ENCODE peak calls at places on chromosome 11, in nine cellular contexts. One of them, this sample, is unnamed.

GRCh38 chr11:13328276-13328675 is 50.7 kb downstream of the BMAL1 start:
- DNase-seq in AG04450: no peak
- DNase-seq in endodermal cell: no peak
- DNase-seq in adrenal gland: no peak
- DNase-seq in cardiac fibroblast: no peak
- DNase-seq in heart left ventricle: no peak
- DNase-seq in left ventricle myocardium inferior: no peak
- DNase-seq in fibroblast of mammary gland: no peak
- DNase-seq in kidney: no peak
- DNase-seq in this sample: no peak

GRCh38 chr11:103736323-103736722 is 300.1 kb upstream of the DDI1 start:
- DNase-seq in AG04450: no peak
- DNase-seq in endodermal cell: no peak
- DNase-seq in adrenal gland: no peak
- DNase-seq in cardiac fibroblast: no peak
- DNase-seq in heart left ventricle: no peak
- DNase-seq in left ventricle myocardium inferior: no peak
- DNase-seq in fibroblast of mammary gland: no peak
- DNase-seq in kidney: no peak
- DNase-seq in this sample: no peak

GRCh38 chr11:101759771-101760450 is 154.9 kb upstream of the CEP126 start:
- DNase-seq in AG04450: no peak
- DNase-seq in endodermal cell: no peak
- DNase-seq in adrenal gland: no peak
- DNase-seq in cardiac fibroblast: no peak
- DNase-seq in heart left ventricle: no peak
- DNase-seq in left ventricle myocardium inferior: no peak
- DNase-seq in fibroblast of mammary gland: peak
- DNase-seq in kidney: no peak
- DNase-seq in this sample: no peak

GRCh38 chr11:84136926-84137325 is 850.8 kb upstream of the CCDC90B start:
- DNase-seq in AG04450: no peak
- DNase-seq in endodermal cell: no peak
- DNase-seq in adrenal gland: no peak
- DNase-seq in cardiac fibroblast: no peak
- DNase-seq in heart left ventricle: no peak
- DNase-seq in left ventricle myocardium inferior: no peak
- DNase-seq in fibroblast of mammary gland: no peak
- DNase-seq in kidney: no peak
- DNase-seq in this sample: no peak

GRCh38 chr11:3614742-3615171 is 27.0 kb downstream of the ART5 start:
- DNase-seq in AG04450: no peak
- DNase-seq in endodermal cell: no peak
- DNase-seq in adrenal gland: no peak
- DNase-seq in cardiac fibroblast: no peak
- DNase-seq in heart left ventricle: no peak
- DNase-seq in left ventricle myocardium inferior: no peak
- DNase-seq in fibroblast of mammary gland: no peak
- DNase-seq in kidney: no peak
- DNase-seq in this sample: no peak

GRCh38 chr11:59186130-59186594 is 14.2 kb downstream of the DTX4 start:
- DNase-seq in AG04450: no peak
- DNase-seq in endodermal cell: peak
- DNase-seq in adrenal gland: no peak
- DNase-seq in cardiac fibroblast: no peak
- DNase-seq in heart left ventricle: no peak
- DNase-seq in left ventricle myocardium inferior: no peak
- DNase-seq in fibroblast of mammary gland: no peak
- DNase-seq in kidney: no peak
- DNase-seq in this sample: peak

GRCh38 chr11:46374815-46375214 is 6.7 kb upstream of the MDK start:
- DNase-seq in AG04450: no peak
- DNase-seq in endodermal cell: no peak
- DNase-seq in adrenal gland: no peak
- DNase-seq in cardiac fibroblast: no peak
- DNase-seq in heart left ventricle: no peak
- DNase-seq in left ventricle myocardium inferior: no peak
- DNase-seq in fibroblast of mammary gland: no peak
- DNase-seq in kidney: no peak
- DNase-seq in this sample: no peak

GRCh38 chr11:14458377-14458776 is 41.2 kb downstream of the COPB1 start:
- DNase-seq in AG04450: no peak
- DNase-seq in endodermal cell: no peak
- DNase-seq in adrenal gland: no peak
- DNase-seq in cardiac fibroblast: no peak
- DNase-seq in heart left ventricle: no peak
- DNase-seq in left ventricle myocardium inferior: no peak
- DNase-seq in fibroblast of mammary gland: no peak
- DNase-seq in kidney: no peak
- DNase-seq in this sample: no peak

GRCh38 chr11:126307706-126308105 is 3.8 kb downstream of the DCPS start:
- DNase-seq in AG04450: no peak
- DNase-seq in endodermal cell: peak
- DNase-seq in adrenal gland: no peak
- DNase-seq in cardiac fibroblast: peak
- DNase-seq in heart left ventricle: no peak
- DNase-seq in left ventricle myocardium inferior: no peak
- DNase-seq in fibroblast of mammary gland: peak
- DNase-seq in kidney: no peak
- DNase-seq in this sample: peak

GRCh38 chr11:107770546-107770945 is 58.7 kb upstream of the SLN start:
- DNase-seq in AG04450: no peak
- DNase-seq in endodermal cell: no peak
- DNase-seq in adrenal gland: no peak
- DNase-seq in cardiac fibroblast: peak
- DNase-seq in heart left ventricle: no peak
- DNase-seq in left ventricle myocardium inferior: no peak
- DNase-seq in fibroblast of mammary gland: peak
- DNase-seq in kidney: no peak
- DNase-seq in this sample: peak

DNA sequence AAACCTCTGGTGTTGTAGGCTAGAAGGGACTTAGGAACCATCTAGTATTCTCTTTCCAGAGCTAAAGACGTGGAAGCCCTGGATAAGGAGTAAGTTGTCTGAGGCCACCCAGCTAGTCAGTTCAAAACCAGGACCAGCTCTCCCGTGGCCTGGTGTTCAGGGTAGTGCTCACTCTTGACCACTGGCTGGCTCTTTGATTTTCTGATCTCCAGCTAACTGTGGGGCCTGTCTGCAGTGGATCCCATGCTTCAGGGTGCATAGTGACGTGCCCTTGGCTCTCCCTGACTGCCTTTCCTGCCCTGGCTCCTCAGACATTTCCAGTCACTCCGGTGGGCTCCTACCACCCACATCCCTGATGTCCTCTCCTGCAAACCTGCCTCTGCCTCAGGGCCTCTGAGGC is 1.3 kb downstream of the CLMP start:
- DNase-seq in AG04450: no peak
- DNase-seq in endodermal cell: no peak
- DNase-seq in adrenal gland: no peak
- DNase-seq in cardiac fibroblast: peak
- DNase-seq in heart left ventricle: no peak
- DNase-seq in left ventricle myocardium inferior: no peak
- DNase-seq in fibroblast of mammary gland: peak
- DNase-seq in kidney: no peak
- DNase-seq in this sample: no peak
- H3K4me3 ChIP-seq in AG04450: peak
- H3K4me3 ChIP-seq in endodermal cell: peak
- H3K4me3 ChIP-seq in adrenal gland: no peak
- H3K4me3 ChIP-seq in cardiac fibroblast: peak
- H3K4me3 ChIP-seq in heart left ventricle: peak
- H3K4me3 ChIP-seq in left ventricle myocardium inferior: peak
- H3K4me3 ChIP-seq in fibroblast of mammary gland: peak
- H3K4me3 ChIP-seq in kidney: peak
- H3K4me3 ChIP-seq in this sample: no peak

DNA sequence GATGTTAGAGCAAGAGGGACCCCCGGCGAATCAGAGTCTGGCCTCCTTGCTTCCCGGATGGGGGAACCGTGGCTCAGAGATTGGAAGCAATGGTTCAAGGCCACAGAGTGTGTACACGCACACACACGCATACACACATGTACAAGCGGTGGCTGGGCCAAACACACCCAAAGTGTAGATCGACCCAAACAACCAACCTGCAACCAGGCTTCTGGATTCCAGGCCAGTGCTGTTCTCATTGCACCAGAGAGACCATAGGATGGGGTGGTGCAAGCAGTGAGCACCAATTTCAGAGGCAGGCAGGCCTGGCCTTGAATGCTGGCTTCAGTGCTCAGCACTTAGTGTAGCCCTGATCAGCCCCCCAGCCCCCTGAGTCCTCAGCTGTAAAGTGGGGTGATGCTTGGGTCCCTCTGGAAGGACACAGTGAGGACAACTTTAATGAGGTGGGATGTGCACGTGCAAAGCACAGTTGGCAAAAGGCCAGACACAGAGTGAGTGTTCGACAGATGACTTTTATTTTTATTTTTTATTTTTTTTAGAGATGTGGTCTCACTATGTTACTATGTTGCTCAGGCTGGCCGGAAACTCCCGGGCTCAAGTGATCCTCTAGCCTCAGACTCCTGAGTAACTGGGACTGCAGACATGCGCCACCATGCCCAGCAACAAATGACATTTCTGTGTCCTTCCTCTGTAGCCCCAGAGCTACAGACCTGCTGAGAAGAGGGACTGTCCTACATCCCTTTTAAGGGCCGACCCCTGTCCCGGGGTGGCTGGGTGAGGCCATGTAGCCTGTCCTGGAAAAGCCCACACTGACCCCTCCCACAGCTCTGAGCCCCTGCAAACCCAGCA is 7.1 kb upstream of the C11orf96 start:
- DNase-seq in AG04450: no peak
- DNase-seq in endodermal cell: no peak
- DNase-seq in adrenal gland: no peak
- DNase-seq in cardiac fibroblast: no peak
- DNase-seq in heart left ventricle: no peak
- DNase-seq in left ventricle myocardium inferior: no peak
- DNase-seq in fibroblast of mammary gland: no peak
- DNase-seq in kidney: no peak
- DNase-seq in this sample: no peak
- H3K4me3 ChIP-seq in AG04450: no peak
- H3K4me3 ChIP-seq in endodermal cell: no peak
- H3K4me3 ChIP-seq in adrenal gland: no peak
- H3K4me3 ChIP-seq in cardiac fibroblast: no peak
- H3K4me3 ChIP-seq in heart left ventricle: no peak
- H3K4me3 ChIP-seq in left ventricle myocardium inferior: no peak
- H3K4me3 ChIP-seq in fibroblast of mammary gland: no peak
- H3K4me3 ChIP-seq in kidney: no peak
- H3K4me3 ChIP-seq in this sample: no peak

DNA sequence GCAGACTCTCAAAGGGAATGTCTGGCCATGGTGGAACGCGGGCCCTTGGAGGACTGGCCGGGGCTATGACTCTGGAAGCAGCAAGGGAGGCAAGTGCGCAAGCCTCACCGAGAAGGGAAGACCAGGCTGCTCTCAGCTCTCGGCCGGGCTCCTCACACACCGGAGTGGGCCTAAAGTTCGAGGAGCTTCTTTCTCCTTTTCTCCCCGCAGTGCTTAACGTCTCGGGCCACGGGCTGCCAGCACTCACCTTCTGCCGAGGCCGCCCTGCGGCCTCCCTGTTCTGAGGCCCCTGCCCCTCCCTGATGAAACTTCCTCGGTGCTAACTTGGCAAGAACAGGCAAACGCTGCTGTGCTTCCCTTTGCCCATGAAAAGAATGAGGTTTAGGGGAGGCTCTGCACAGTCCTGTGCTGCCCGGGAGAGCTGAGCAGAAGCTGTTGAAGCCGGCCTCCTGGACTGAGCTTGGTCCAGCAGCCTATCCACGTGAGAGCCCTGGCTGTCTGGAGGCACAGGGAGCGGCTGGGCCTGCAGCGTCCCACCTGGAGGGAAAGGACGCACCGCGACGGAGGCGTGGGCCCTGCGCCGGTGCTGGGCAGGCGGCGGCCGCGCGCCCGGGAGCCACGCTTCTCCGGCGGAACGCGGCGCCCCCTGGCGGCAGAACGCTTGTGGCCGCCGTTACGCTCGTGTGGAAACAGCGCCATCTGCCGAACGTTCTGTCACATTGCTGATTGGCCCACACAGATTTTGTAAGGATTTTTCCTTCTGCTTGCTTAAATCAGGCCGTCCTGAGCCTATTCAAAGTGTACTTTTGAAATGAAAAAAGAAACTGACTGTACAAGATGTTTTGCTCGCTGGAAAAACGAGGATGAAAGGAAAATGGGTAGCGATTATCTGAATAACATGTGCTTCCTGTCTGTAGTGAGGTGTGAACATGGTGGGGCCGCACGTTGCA is 65.0 kb upstream of the TMEM45B start:
- DNase-seq in AG04450: peak
- DNase-seq in endodermal cell: peak
- DNase-seq in adrenal gland: peak
- DNase-seq in cardiac fibroblast: peak
- DNase-seq in heart left ventricle: peak
- DNase-seq in left ventricle myocardium inferior: peak
- DNase-seq in fibroblast of mammary gland: peak
- DNase-seq in kidney: peak
- DNase-seq in this sample: peak
- H3K4me3 ChIP-seq in AG04450: peak
- H3K4me3 ChIP-seq in endodermal cell: no peak
- H3K4me3 ChIP-seq in adrenal gland: no peak
- H3K4me3 ChIP-seq in cardiac fibroblast: peak
- H3K4me3 ChIP-seq in heart left ventricle: no peak
- H3K4me3 ChIP-seq in left ventricle myocardium inferior: peak
- H3K4me3 ChIP-seq in fibroblast of mammary gland: no peak
- H3K4me3 ChIP-seq in kidney: peak
- H3K4me3 ChIP-seq in this sample: peak

GRCh38 chr11:120096326-120096725 is 41.6 kb downstream of the TRIM29 start:
- DNase-seq in AG04450: no peak
- DNase-seq in endodermal cell: no peak
- DNase-seq in adrenal gland: no peak
- DNase-seq in cardiac fibroblast: no peak
- DNase-seq in heart left ventricle: no peak
- DNase-seq in left ventricle myocardium inferior: no peak
- DNase-seq in fibroblast of mammary gland: no peak
- DNase-seq in kidney: no peak
- DNase-seq in this sample: no peak

GRCh38 chr11:120098503-120099054 is 39.3 kb downstream of the TRIM29 start:
- DNase-seq in AG04450: no peak
- DNase-seq in endodermal cell: no peak
- DNase-seq in adrenal gland: no peak
- DNase-seq in cardiac fibroblast: no peak
- DNase-seq in heart left ventricle: no peak
- DNase-seq in left ventricle myocardium inferior: no peak
- DNase-seq in fibroblast of mammary gland: no peak
- DNase-seq in kidney: no peak
- DNase-seq in this sample: no peak

GRCh38 chr11:120096756-120097191 is 41.1 kb downstream of the TRIM29 start:
- DNase-seq in AG04450: no peak
- DNase-seq in endodermal cell: peak
- DNase-seq in adrenal gland: no peak
- DNase-seq in cardiac fibroblast: no peak
- DNase-seq in heart left ventricle: no peak
- DNase-seq in left ventricle myocardium inferior: no peak
- DNase-seq in fibroblast of mammary gland: no peak
- DNase-seq in kidney: no peak
- DNase-seq in this sample: no peak

GRCh38 chr11:120097721-120098385 is 40.1 kb downstream of the TRIM29 start:
- DNase-seq in AG04450: no peak
- DNase-seq in endodermal cell: peak
- DNase-seq in adrenal gland: no peak
- DNase-seq in cardiac fibroblast: no peak
- DNase-seq in heart left ventricle: no peak
- DNase-seq in left ventricle myocardium inferior: no peak
- DNase-seq in fibroblast of mammary gland: no peak
- DNase-seq in kidney: no peak
- DNase-seq in this sample: no peak

GRCh38 chr11:120095516-120095915 is 42.4 kb downstream of the TRIM29 start:
- DNase-seq in AG04450: no peak
- DNase-seq in endodermal cell: no peak
- DNase-seq in adrenal gland: no peak
- DNase-seq in cardiac fibroblast: no peak
- DNase-seq in heart left ventricle: no peak
- DNase-seq in left ventricle myocardium inferior: no peak
- DNase-seq in fibroblast of mammary gland: no peak
- DNase-seq in kidney: no peak
- DNase-seq in this sample: no peak
- H3K4me3 ChIP-seq in AG04450: no peak
- H3K4me3 ChIP-seq in endodermal cell: no peak
- H3K4me3 ChIP-seq in adrenal gland: no peak
- H3K4me3 ChIP-seq in cardiac fibroblast: no peak
- H3K4me3 ChIP-seq in heart left ventricle: no peak
- H3K4me3 ChIP-seq in left ventricle myocardium inferior: no peak
- H3K4me3 ChIP-seq in fibroblast of mammary gland: no peak
- H3K4me3 ChIP-seq in kidney: no peak
- H3K4me3 ChIP-seq in this sample: no peak

This sample was measured in Jurkat, Clone E6-1.